ENCODE peak calls at places on chromosome 5, in ten cellular contexts. Q is neural crest cell; M is A172; F is Right ventricle myocardium superior; O is B cell; B is activated T-helper 9 cell treated with anti-CD3 and anti-CD28 coated beads, Interleukin-2, amount 50 U/mL, for 16 hours; J is RWPE1; L is HS-27A; H is G401; A is AG08396. V is an unnamed sample.

GRCh38 chr5:169735913-169736312 is 98.8 kb downstream of the DOCK2 start:
- DNase-seq in H (no peak), B (no peak), F (no peak), O (no peak), L (no peak), M (no peak), A (no peak), Q (no peak), J (no peak), V (no peak)

GRCh38 chr5:54383225-54383624 is 72.3 kb upstream of the HSPB3 start:
- DNase-seq in F (no peak), M (no peak), H (no peak), O (no peak), J (no peak), A (no peak), Q (no peak), L (no peak), B (no peak), V (no peak)

GRCh38 chr5:93941897-93942296 is 200.5 kb upstream of the POU5F2 start:
- DNase-seq in O (no peak), J (no peak), H (no peak), L (no peak), Q (no peak), A (no peak), M (no peak), F (no peak), B (no peak), V (no peak)

GRCh38 chr5:137218471-137218870 is 280.7 kb downstream of the SPOCK1 start:
- DNase-seq in F (no peak), L (no peak), B (no peak), M (peak), Q (no peak), H (peak), A (peak), O (no peak), J (peak), V (no peak)

GRCh38 chr5:131944700-131945550 is 538 bp downstream of the MEIKIN start:
- DNase-seq in A (no peak), H (no peak), F (no peak), O (no peak), Q (no peak), L (no peak), B (no peak), M (no peak), J (no peak), V (no peak)

GRCh38 chr5:10018670-10019069 is 231.0 kb downstream of the ATPSCKMT start:
- DNase-seq in L (peak), M (peak), H (no peak), A (peak), B (no peak), O (no peak), F (no peak), Q (no peak), J (peak), V (no peak)

GRCh38 chr5:107772418-107773310 is 101.9 kb upstream of the EFNA5 start:
- DNase-seq in H (no peak), Q (no peak), B (no peak), A (no peak), F (peak), J (no peak), M (no peak), O (no peak), L (no peak), V (no peak)

GRCh38 chr5:60945760-60946253 is 802 bp downstream of the NDUFAF2 start:
- DNase-seq in A (peak), M (peak), F (no peak), L (peak), O (no peak), J (peak), H (peak), Q (no peak), B (no peak), V (no peak)

GRCh38 chr5:2698581-2698980 is 52.9 kb downstream of the IRX2 start:
- DNase-seq in F (no peak), H (no peak), O (no peak), J (no peak), M (no peak), Q (no peak), B (no peak), L (no peak), A (no peak), V (no peak)

GRCh38 chr5:139829471-139829870 is 33.9 kb downstream of the PSD2 start:
- DNase-seq in F (no peak), Q (no peak), J (no peak), L (no peak), A (no peak), H (no peak), B (no peak), O (no peak), M (no peak), V (no peak)

GRCh38 chr5:24905123-24905522 is 260.3 kb upstream of the CDH10 start:
- DNase-seq in J (no peak), L (peak), H (no peak), M (no peak), Q (no peak), F (no peak), O (no peak), B (no peak), A (no peak), V (no peak)

GRCh38 chr5:152264656-152265055 is 140.4 kb downstream of the NMUR2 start:
- DNase-seq in F (no peak), O (no peak), H (no peak), M (peak), A (no peak), Q (no peak), L (no peak), J (no peak), B (no peak), V (no peak)

V was measured in activated T-cell treated with anti-CD3 and anti-CD28 coated beads, Interleukin-2, amount 50 U/mL, for 4 hours.